ENCODE peak calls at places on chromosomes 16 and 17, in four cellular contexts. W is uterus, P is lower leg skin, U is BJ. O is an unnamed sample.

GRCh38 chr17:60888812-60889709 is 211.4 kb downstream of the BCAS3 start:
- DNase-seq in W (no peak), P (no peak), U (no peak), O (no peak)

GRCh38 chr16:59330030-59330670 is 596.0 kb upstream of the GOT2 start:
- DNase-seq in W (no peak), P (no peak), U (peak; percentile 1), O (no peak)

GRCh38 chr17:4161560-4162221 is 18.7 kb downstream of the CYB5D2 start:
- DNase-seq in W (no peak), P (no peak), U (no peak), O (no peak)

GRCh38 chr16:10992797-10993196 is 48.4 kb downstream of the CLEC16A start:
- DNase-seq in W (no peak), P (no peak), U (no peak), O (no peak)

GRCh38 chr17:18105595-18105994 is 3.0 kb upstream of the MYO15A start:
- DNase-seq in W (no peak), P (no peak), U (no peak), O (no peak)

GRCh38 chr17:48244814-48245213 is 137.2 kb downstream of the SNX11 start:
- DNase-seq in W (no peak), P (no peak), U (no peak), O (no peak)

GRCh38 chr16:24102120-24102740 is 153.9 kb upstream of the CACNG3 start:
- DNase-seq in W (no peak), P (no peak), U (no peak), O (no peak)

GRCh38 chr16:1433263-1433560 is 2.3 kb downstream of the PERCC1 start:
- DNase-seq in W (no peak), P (no peak), U (no peak), O (no peak)

GRCh38 chr17:37833237-37833859 is 88.5 kb upstream of the HNF1B start:
- DNase-seq in W (no peak), P (peak; percentile 62), U (no peak), O (no peak)

GRCh38 chr17:57927048-57927723 is 28.0 kb downstream of the CUEDC1 start:
- DNase-seq in W (no peak), P (no peak), U (peak; percentile 53), O (no peak)

GRCh38 chr16:20515580-20516179 is 60.5 kb downstream of the ACSM2B start:
- DNase-seq in W (no peak), P (no peak), U (no peak), O (no peak)

GRCh38 chr16:20519231-20519630 is 56.9 kb downstream of the ACSM2B start:
- DNase-seq in W (no peak), P (no peak), U (no peak), O (no peak)

GRCh38 chr16:20520103-20520502 is 56.1 kb downstream of the ACSM2B start:
- DNase-seq in W (no peak), P (no peak), U (no peak), O (no peak)

DNA sequence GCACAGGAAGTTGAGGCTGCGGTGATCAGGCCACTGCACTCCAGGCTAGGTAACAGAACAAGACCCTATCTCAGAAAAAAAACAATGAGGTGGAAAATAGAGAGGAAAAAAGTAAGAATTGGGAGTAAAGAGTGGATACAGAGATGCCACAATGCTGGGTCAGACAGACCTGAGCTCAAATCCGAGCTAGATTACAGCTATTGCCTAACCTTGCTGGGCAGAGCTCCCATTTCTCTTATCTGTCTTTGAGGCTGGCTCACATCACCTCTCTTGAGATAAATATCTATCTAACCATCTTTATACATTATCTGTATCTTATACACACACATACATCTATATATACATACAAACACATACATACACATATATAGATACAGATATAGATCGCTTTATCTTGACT is 59.0 kb downstream of the ACSM2B start:
- DNase-seq in W (peak; percentile 53), P (no peak), U (no peak), O (no peak)
- H3K4me3 ChIP-seq in W (no peak overlapping the region), P (no peak overlapping the region), U (no peak overlapping the region), O (no peak overlapping the region)

GRCh38 chr17:65261152-65261551 is 124.0 kb downstream of the RGS9 start:
- DNase-seq in W (no peak), P (peak; percentile 64), U (no peak), O (no peak)
- TF ChIP-seq CTCF in W (no peak), P (no peak), U (no peak), O (no peak)

GRCh38 chr17:59828478-59828760 is 64.3 kb downstream of the TUBD1 start:
- DNase-seq in W (no peak), P (no peak), U (no peak), O (no peak)

GRCh38 chr17:59825533-59826316 is 67.0 kb downstream of the TUBD1 start:
- DNase-seq in W (peak; percentile 47), P (no peak), U (no peak), O (peak; percentile 76)

GRCh38 chr17:59829217-59830006 is 63.3 kb downstream of the TUBD1 start:
- DNase-seq in W (peak; percentile 60), P (no peak), U (peak; percentile 97), O (peak; percentile 98)

GRCh38 chr17:59826741-59827453 is 65.8 kb downstream of the TUBD1 start:
- DNase-seq in W (no peak), P (no peak), U (no peak), O (no peak)

GRCh38 chr17:59827721-59828477 is 64.8 kb downstream of the TUBD1 start:
- DNase-seq in W (no peak), P (peak; percentile 59), U (no peak), O (no peak)
- H3K4me3 ChIP-seq in W (no peak overlapping the region), P (no peak overlapping the region), U (no peak overlapping the region), O (no peak overlapping the region)

DNA sequence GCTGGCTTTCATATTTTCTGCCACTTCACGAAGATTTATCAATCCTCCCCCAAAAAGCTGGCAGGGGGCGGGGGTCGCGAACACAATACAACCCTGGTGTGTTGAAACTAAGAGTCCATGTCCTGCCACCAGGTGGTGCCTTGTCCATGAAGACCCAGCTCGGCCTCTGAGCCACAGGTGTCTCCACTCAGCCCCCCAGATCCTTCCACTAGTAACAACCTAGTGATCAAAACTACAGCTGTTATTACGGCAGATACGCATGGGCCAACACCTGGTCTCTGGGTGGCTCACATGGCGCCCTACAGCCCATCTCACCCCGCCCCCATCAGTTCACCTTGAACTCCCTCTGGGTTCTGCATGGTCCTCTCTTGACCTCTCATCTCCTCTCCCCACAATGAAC is 27.7 kb downstream of the USP7 start:
- DNase-seq in W (no peak), P (no peak), U (no peak), O (no peak)
- TF ChIP-seq CTCF in W (no peak), P (no peak), U (peak; percentile 24), O (no peak)

DNA sequence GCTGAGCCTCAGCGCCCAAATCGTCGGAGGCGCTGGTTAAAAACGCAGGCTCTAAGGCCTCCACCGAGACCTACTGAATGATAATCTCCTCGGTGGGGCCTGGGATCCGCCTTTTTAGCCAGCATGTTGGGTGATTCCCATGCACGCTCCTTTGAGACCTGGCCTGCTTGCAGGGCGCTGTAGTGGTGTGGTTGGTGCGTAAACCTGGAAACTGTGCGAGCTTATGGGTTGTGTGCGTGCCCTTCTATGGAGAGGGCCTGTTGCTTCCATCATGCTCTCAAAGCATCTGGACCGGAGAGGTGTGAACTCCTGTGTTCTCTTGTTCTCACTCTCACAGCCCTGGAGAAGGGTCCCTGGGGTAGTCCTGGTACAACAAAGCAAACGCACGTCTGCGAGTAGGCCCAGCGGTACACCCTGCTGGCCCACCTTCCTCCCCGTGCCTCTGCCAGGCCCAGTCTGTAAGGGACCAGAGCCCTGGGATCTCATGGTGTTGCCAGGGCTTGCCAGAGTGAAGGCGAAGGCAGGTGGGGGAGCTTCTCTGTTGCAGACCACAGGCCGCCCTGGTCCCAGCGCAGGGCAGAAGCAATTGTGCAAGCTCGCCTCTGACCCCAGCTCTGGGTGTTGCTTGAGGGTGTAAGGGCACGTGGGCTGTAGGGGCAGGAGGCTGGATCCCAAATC is 759 bp upstream of the LRRC75A start:
- DNase-seq in W (no peak), P (no peak), U (no peak), O (no peak)
- H3K4me3 ChIP-seq in W (peak overlapping the region; percentile 28), P (no peak overlapping the region), U (peak overlapping the region; percentile 35), O (peak overlapping the region; percentile 33)

GRCh38 chr17:14813649-14814048 is 451.5 kb downstream of the PMP22 start:
- DNase-seq in W (no peak), P (no peak), U (no peak), O (no peak)

GRCh38 chr17:14815079-14815478 is 450.0 kb downstream of the PMP22 start:
- DNase-seq in W (no peak), P (no peak), U (no peak), O (no peak)

GRCh38 chr17:14818469-14818868 is 446.7 kb downstream of the PMP22 start:
- DNase-seq in W (no peak), P (no peak), U (no peak), O (no peak)
- TF ChIP-seq CTCF in W (no peak), P (no peak), U (no peak), O (no peak)

O was measured in HFF-Myc.